ENCODE peak calls at places on chromosome 19, in seven cellular contexts. V is mesenteric fat pad; L is dorsolateral prefrontal cortex; H is stimulated activated CD8-positive, alpha-beta memory T cell treated with anti-CD3 and anti-CD28 coated beads, Interleukin-7, amount 100 ng/mL, for 1 hour; C is left lung; O is A549; J is activated T-cell treated with anti-CD3 and anti-CD28 coated beads for 24 hours. A is an unnamed sample.

GRCh38 chr19:24159707-24160106 is 72.7 kb downstream of the ZNF254 start:
- DNase-seq in O (peak), C (no peak), J (no peak), H (no peak), L (no peak), V (no peak), A (no peak)

GRCh38 chr19:31666126-31666525 is 316.9 kb upstream of the TSHZ3 start:
- DNase-seq in H (no peak), C (no peak), O (no peak), V (no peak), J (no peak), L (no peak), A (no peak)

GRCh38 chr19:46190489-46190888 is 39.1 kb upstream of the IGFL1 start:
- DNase-seq in V (no peak), C (no peak), J (no peak), O (no peak), L (no peak), H (no peak), A (no peak)

GRCh38 chr19:51114087-51114714 is 6.0 kb upstream of the CTU1 start:
- DNase-seq in C (no peak), L (no peak), O (no peak), V (no peak), H (no peak), J (no peak), A (no peak)

GRCh38 chr19:43132696-43133095 is 50.2 kb upstream of the PSG2 start:
- DNase-seq in J (no peak), L (no peak), H (no peak), V (no peak), C (no peak), O (no peak), A (no peak)

GRCh38 chr19:41998246-41999020 is 4.4 kb upstream of the ATP1A3 start:
- DNase-seq in H (no peak), V (no peak), J (peak), C (no peak), O (peak), L (peak), A (no peak)

GRCh38 chr19:10687518-10688288 is 13.5 kb upstream of the QTRT1 start:
- DNase-seq in O (no peak), C (no peak), H (no peak), V (no peak), J (no peak), L (no peak), A (no peak)

GRCh38 chr19:7550987-7551761 is 15.7 kb downstream of the PNPLA6 start:
- DNase-seq in J (no peak), H (no peak), O (peak), V (no peak), C (peak), L (peak), A (peak)

GRCh38 chr19:29714953-29715694 is at the start of gene C19orf12:
- DNase-seq in L (peak), H (no peak), O (peak), C (peak), J (peak), V (no peak), A (peak)

GRCh38 chr19:29117926-29118325 is 95.0 kb downstream of the UQCRFS1 start:
- DNase-seq in L (no peak), O (no peak), V (peak), H (no peak), C (no peak), J (no peak), A (no peak)

GRCh38 chr19:46225558-46226004 is 4.0 kb upstream of the IGFL1 start:
- DNase-seq in H (no peak), J (no peak), O (no peak), C (no peak), V (no peak), L (no peak), A (no peak)

GRCh38 chr19:38233740-38234251 is 9.8 kb upstream of the DPF1 start:
- DNase-seq in O (peak), L (peak), C (peak), H (peak), J (peak), V (no peak), A (peak)

GRCh38 chr19:18419195-18419698 is at the start of gene SSBP4:
- DNase-seq in O (peak), C (peak), L (peak), V (peak), H (no peak), J (peak), A (peak)

GRCh38 chr19:52230685-52231084 is 38.7 kb upstream of the ZNF766 start:
- DNase-seq in O (no peak), C (no peak), V (no peak), H (no peak), L (no peak), J (no peak), A (no peak)

GRCh38 chr19:17931532-17932191 is 1.2 kb upstream of the CCDC124 start:
- DNase-seq in H (no peak), L (no peak), O (no peak), C (no peak), J (no peak), V (no peak), A (peak)

GRCh38 chr19:32373614-32374295 is 28.3 kb downstream of the ZNF507 start:
- DNase-seq in H (no peak), V (no peak), J (no peak), L (peak), C (no peak), O (peak), A (peak)

GRCh38 chr19:44303976-44304568 is 753 bp downstream of the ZNF235 start:
- DNase-seq in C (no peak), V (no peak), O (peak), J (no peak), H (no peak), L (no peak), A (peak)

GRCh38 chr19:35421362-35421761 is 26.7 kb upstream of the FFAR2 start:
- DNase-seq in V (no peak), J (no peak), L (no peak), O (no peak), C (no peak), H (no peak), A (no peak)

GRCh38 chr19:50313812-50314536 is 15.2 kb downstream of the KCNC3 start:
- DNase-seq in O (no peak), J (no peak), H (no peak), L (no peak), V (no peak), C (no peak), A (no peak)

GRCh38 chr19:38849746-38850230 is at the start of gene HNRNPL:
- DNase-seq in H (peak), V (peak), O (no peak), L (peak), J (no peak), C (peak), A (peak)

A was measured in kidney glomerular epithelial cell.